ENCODE peak calls at places on chromosomes 7 and 10, in ten cellular contexts. One of them, this sample, is unnamed.
A peak's percentile ranks its signal among the peaks of the same experiment; 100 is the strongest.

GRCh38 chr7:101093907-101094306 is 8.6 kb downstream of the TRIM56 start:
- DNase-seq in aorta: no peak
- DNase-seq in ascending aorta: no peak
- DNase-seq in Panc1: no peak
- DNase-seq in body of pancreas: no peak
- DNase-seq in A549: no peak
- DNase-seq in CD8-positive, alpha-beta memory T cell: no peak
- DNase-seq in Peyer's patch: no peak
- DNase-seq in mesenchymal stem cell: peak; percentile 70
- DNase-seq in lower lobe of right lung: no peak
- DNase-seq in this sample: no peak

GRCh38 chr10:1398626-1399410 is 338.5 kb downstream of the ADARB2 start:
- DNase-seq in aorta: no peak
- DNase-seq in ascending aorta: no peak
- DNase-seq in Panc1: no peak
- DNase-seq in body of pancreas: no peak
- DNase-seq in A549: no peak
- DNase-seq in CD8-positive, alpha-beta memory T cell: no peak
- DNase-seq in Peyer's patch: peak; percentile 21
- DNase-seq in mesenchymal stem cell: no peak
- DNase-seq in lower lobe of right lung: no peak
- DNase-seq in this sample: no peak

GRCh38 chr10:48509974-48510692 is 94.7 kb downstream of the ARHGAP22 start:
- DNase-seq in aorta: no peak
- DNase-seq in ascending aorta: no peak
- DNase-seq in Panc1: no peak
- DNase-seq in body of pancreas: no peak
- DNase-seq in A549: peak; percentile 21
- DNase-seq in CD8-positive, alpha-beta memory T cell: no peak
- DNase-seq in Peyer's patch: peak; percentile 33
- DNase-seq in mesenchymal stem cell: no peak
- DNase-seq in lower lobe of right lung: no peak
- DNase-seq in this sample: no peak

GRCh38 chr7:50268223-50268622 is 36.3 kb upstream of the IKZF1 start:
- DNase-seq in aorta: no peak
- DNase-seq in ascending aorta: no peak
- DNase-seq in Panc1: no peak
- DNase-seq in body of pancreas: no peak
- DNase-seq in A549: no peak
- DNase-seq in CD8-positive, alpha-beta memory T cell: no peak
- DNase-seq in Peyer's patch: no peak
- DNase-seq in mesenchymal stem cell: no peak
- DNase-seq in lower lobe of right lung: no peak
- DNase-seq in this sample: no peak

GRCh38 chr7:70093496-70093895 is 495.2 kb downstream of the AUTS2 start:
- DNase-seq in aorta: no peak
- DNase-seq in ascending aorta: no peak
- DNase-seq in Panc1: no peak
- DNase-seq in body of pancreas: peak; percentile 25
- DNase-seq in A549: peak; percentile 3
- DNase-seq in CD8-positive, alpha-beta memory T cell: no peak
- DNase-seq in Peyer's patch: no peak
- DNase-seq in mesenchymal stem cell: no peak
- DNase-seq in lower lobe of right lung: no peak
- DNase-seq in this sample: no peak

GRCh38 chr7:64359543-64359942 is 45.8 kb downstream of the ZNF736 start:
- DNase-seq in aorta: no peak
- DNase-seq in ascending aorta: no peak
- DNase-seq in Panc1: no peak
- DNase-seq in body of pancreas: no peak
- DNase-seq in A549: no peak
- DNase-seq in CD8-positive, alpha-beta memory T cell: no peak
- DNase-seq in Peyer's patch: no peak
- DNase-seq in mesenchymal stem cell: no peak
- DNase-seq in lower lobe of right lung: no peak
- DNase-seq in this sample: no peak

GRCh38 chr7:44881610-44882009 is 3.7 kb downstream of the PURB start:
- DNase-seq in aorta: no peak
- DNase-seq in ascending aorta: no peak
- DNase-seq in Panc1: no peak
- DNase-seq in body of pancreas: no peak
- DNase-seq in A549: no peak
- DNase-seq in CD8-positive, alpha-beta memory T cell: no peak
- DNase-seq in Peyer's patch: no peak
- DNase-seq in mesenchymal stem cell: peak; percentile 82
- DNase-seq in lower lobe of right lung: no peak
- DNase-seq in this sample: no peak

GRCh38 chr10:95861401-95861800 is 46.4 kb upstream of the CC2D2B start:
- DNase-seq in aorta: no peak
- DNase-seq in ascending aorta: no peak
- DNase-seq in Panc1: no peak
- DNase-seq in body of pancreas: no peak
- DNase-seq in A549: no peak
- DNase-seq in CD8-positive, alpha-beta memory T cell: no peak
- DNase-seq in Peyer's patch: no peak
- DNase-seq in mesenchymal stem cell: no peak
- DNase-seq in lower lobe of right lung: no peak
- DNase-seq in this sample: no peak

GRCh38 chr7:122143376-122143750 is 686 bp downstream of the AASS start:
- DNase-seq in aorta: peak; percentile 48
- DNase-seq in ascending aorta: no peak
- DNase-seq in Panc1: no peak
- DNase-seq in body of pancreas: peak; percentile 33
- DNase-seq in A549: no peak
- DNase-seq in CD8-positive, alpha-beta memory T cell: no peak
- DNase-seq in Peyer's patch: peak; percentile 49
- DNase-seq in mesenchymal stem cell: peak; percentile 63
- DNase-seq in lower lobe of right lung: no peak
- DNase-seq in this sample: peak; percentile 45

GRCh38 chr7:78125884-78126283 is 327.3 kb downstream of the PHTF2 start:
- DNase-seq in aorta: no peak
- DNase-seq in ascending aorta: no peak
- DNase-seq in Panc1: peak; percentile 87
- DNase-seq in body of pancreas: no peak
- DNase-seq in A549: no peak
- DNase-seq in CD8-positive, alpha-beta memory T cell: no peak
- DNase-seq in Peyer's patch: no peak
- DNase-seq in mesenchymal stem cell: peak; percentile 65
- DNase-seq in lower lobe of right lung: no peak
- DNase-seq in this sample: no peak

GRCh38 chr10:102113956-102114857 is 6.0 kb downstream of the LDB1 start:
- DNase-seq in aorta: peak; percentile 58
- DNase-seq in ascending aorta: no peak
- DNase-seq in Panc1: no peak
- DNase-seq in body of pancreas: peak; percentile 26
- DNase-seq in A549: no peak
- DNase-seq in CD8-positive, alpha-beta memory T cell: no peak
- DNase-seq in Peyer's patch: peak; percentile 50
- DNase-seq in mesenchymal stem cell: peak; percentile 55
- DNase-seq in lower lobe of right lung: no peak
- DNase-seq in this sample: peak; percentile 63

GRCh38 chr10:77844713-77845454 is 81.7 kb downstream of the DLG5 start:
- DNase-seq in aorta: no peak
- DNase-seq in ascending aorta: no peak
- DNase-seq in Panc1: no peak
- DNase-seq in body of pancreas: no peak
- DNase-seq in A549: peak; percentile 74
- DNase-seq in CD8-positive, alpha-beta memory T cell: no peak
- DNase-seq in Peyer's patch: peak; percentile 72
- DNase-seq in mesenchymal stem cell: peak; percentile 83
- DNase-seq in lower lobe of right lung: no peak
- DNase-seq in this sample: no peak

GRCh38 chr10:32929634-32930033 is 28.4 kb downstream of the ITGB1 start:
- DNase-seq in aorta: no peak
- DNase-seq in ascending aorta: no peak
- DNase-seq in Panc1: no peak
- DNase-seq in body of pancreas: no peak
- DNase-seq in A549: no peak
- DNase-seq in CD8-positive, alpha-beta memory T cell: no peak
- DNase-seq in Peyer's patch: no peak
- DNase-seq in mesenchymal stem cell: no peak
- DNase-seq in lower lobe of right lung: no peak
- DNase-seq in this sample: no peak

GRCh38 chr7:25844109-25844915 is 307.7 kb upstream of the NFE2L3 start:
- DNase-seq in aorta: no peak
- DNase-seq in ascending aorta: no peak
- DNase-seq in Panc1: no peak
- DNase-seq in body of pancreas: no peak
- DNase-seq in A549: no peak
- DNase-seq in CD8-positive, alpha-beta memory T cell: no peak
- DNase-seq in Peyer's patch: no peak
- DNase-seq in mesenchymal stem cell: no peak
- DNase-seq in lower lobe of right lung: no peak
- DNase-seq in this sample: no peak

GRCh38 chr10:70442332-70442988 is 979 bp upstream of the NODAL start:
- DNase-seq in aorta: no peak
- DNase-seq in ascending aorta: no peak
- DNase-seq in Panc1: no peak
- DNase-seq in body of pancreas: no peak
- DNase-seq in A549: no peak
- DNase-seq in CD8-positive, alpha-beta memory T cell: no peak
- DNase-seq in Peyer's patch: no peak
- DNase-seq in mesenchymal stem cell: no peak
- DNase-seq in lower lobe of right lung: no peak
- DNase-seq in this sample: no peak

GRCh38 chr10:12111528-12111927 is 17.9 kb upstream of the SEC61A2 start:
- DNase-seq in aorta: no peak
- DNase-seq in ascending aorta: no peak
- DNase-seq in Panc1: no peak
- DNase-seq in body of pancreas: no peak
- DNase-seq in A549: no peak
- DNase-seq in CD8-positive, alpha-beta memory T cell: no peak
- DNase-seq in Peyer's patch: no peak
- DNase-seq in mesenchymal stem cell: no peak
- DNase-seq in lower lobe of right lung: no peak
- DNase-seq in this sample: no peak

GRCh38 chr7:100221767-100222444 is 2.2 kb downstream of the PVRIG start:
- DNase-seq in aorta: no peak
- DNase-seq in ascending aorta: no peak
- DNase-seq in Panc1: no peak
- DNase-seq in body of pancreas: no peak
- DNase-seq in A549: no peak
- DNase-seq in CD8-positive, alpha-beta memory T cell: peak; percentile 67
- DNase-seq in Peyer's patch: no peak
- DNase-seq in mesenchymal stem cell: no peak
- DNase-seq in lower lobe of right lung: no peak
- DNase-seq in this sample: no peak

GRCh38 chr7:20514364-20514763 is 101.1 kb upstream of the ABCB5 start:
- DNase-seq in aorta: no peak
- DNase-seq in ascending aorta: no peak
- DNase-seq in Panc1: no peak
- DNase-seq in body of pancreas: peak; percentile 69
- DNase-seq in A549: no peak
- DNase-seq in CD8-positive, alpha-beta memory T cell: no peak
- DNase-seq in Peyer's patch: no peak
- DNase-seq in mesenchymal stem cell: peak; percentile 53
- DNase-seq in lower lobe of right lung: no peak
- DNase-seq in this sample: no peak

GRCh38 chr10:97134202-97134601 is 51.6 kb downstream of the SLIT1 start:
- DNase-seq in aorta: no peak
- DNase-seq in ascending aorta: no peak
- DNase-seq in Panc1: no peak
- DNase-seq in body of pancreas: peak; percentile 11
- DNase-seq in A549: no peak
- DNase-seq in CD8-positive, alpha-beta memory T cell: no peak
- DNase-seq in Peyer's patch: no peak
- DNase-seq in mesenchymal stem cell: no peak
- DNase-seq in lower lobe of right lung: no peak
- DNase-seq in this sample: no peak

GRCh38 chr10:124709862-124710261 is 34.3 kb downstream of the FAM53B start:
- DNase-seq in aorta: peak; percentile 66
- DNase-seq in ascending aorta: no peak
- DNase-seq in Panc1: no peak
- DNase-seq in body of pancreas: no peak
- DNase-seq in A549: no peak
- DNase-seq in CD8-positive, alpha-beta memory T cell: peak; percentile 2
- DNase-seq in Peyer's patch: peak; percentile 87
- DNase-seq in mesenchymal stem cell: no peak
- DNase-seq in lower lobe of right lung: peak; percentile 89
- DNase-seq in this sample: peak; percentile 58
- H3K27ac ChIP-seq in aorta: no peak overlapping the region
- H3K27ac ChIP-seq in ascending aorta: peak overlapping the region; percentile 11
- H3K27ac ChIP-seq in Panc1: no peak overlapping the region
- H3K27ac ChIP-seq in body of pancreas: no peak overlapping the region
- H3K27ac ChIP-seq in A549: peak overlapping the region; percentile 14
- H3K27ac ChIP-seq in CD8-positive, alpha-beta memory T cell: no peak overlapping the region
- H3K27ac ChIP-seq in Peyer's patch: peak overlapping the region; percentile 72
- H3K27ac ChIP-seq in mesenchymal stem cell: no peak overlapping the region
- H3K27ac ChIP-seq in lower lobe of right lung: no peak overlapping the region
- H3K27ac ChIP-seq in this sample: peak overlapping the region; percentile 41

GRCh38 chr10:131404886-131405285 is 93.4 kb upstream of the TCERG1L start:
- DNase-seq in aorta: no peak
- DNase-seq in ascending aorta: no peak
- DNase-seq in Panc1: no peak
- DNase-seq in body of pancreas: no peak
- DNase-seq in A549: no peak
- DNase-seq in CD8-positive, alpha-beta memory T cell: no peak
- DNase-seq in Peyer's patch: no peak
- DNase-seq in mesenchymal stem cell: no peak
- DNase-seq in lower lobe of right lung: no peak
- DNase-seq in this sample: no peak
- H3K9me3 ChIP-seq in aorta: peaks cover 2% of the 10 kb centered on the region
- H3K9me3 ChIP-seq in ascending aorta: no peaks in the 10 kb centered on the region
- H3K9me3 ChIP-seq in Panc1: no peaks in the 10 kb centered on the region
- H3K9me3 ChIP-seq in body of pancreas: no peaks in the 10 kb centered on the region
- H3K9me3 ChIP-seq in A549: no peaks in the 10 kb centered on the region
- H3K9me3 ChIP-seq in CD8-positive, alpha-beta memory T cell: no peaks in the 10 kb centered on the region
- H3K9me3 ChIP-seq in Peyer's patch: no peaks in the 10 kb centered on the region
- H3K9me3 ChIP-seq in mesenchymal stem cell: no peaks in the 10 kb centered on the region
- H3K9me3 ChIP-seq in lower lobe of right lung: no peaks in the 10 kb centered on the region
- H3K9me3 ChIP-seq in this sample: no peaks in the 10 kb centered on the region

DNA sequence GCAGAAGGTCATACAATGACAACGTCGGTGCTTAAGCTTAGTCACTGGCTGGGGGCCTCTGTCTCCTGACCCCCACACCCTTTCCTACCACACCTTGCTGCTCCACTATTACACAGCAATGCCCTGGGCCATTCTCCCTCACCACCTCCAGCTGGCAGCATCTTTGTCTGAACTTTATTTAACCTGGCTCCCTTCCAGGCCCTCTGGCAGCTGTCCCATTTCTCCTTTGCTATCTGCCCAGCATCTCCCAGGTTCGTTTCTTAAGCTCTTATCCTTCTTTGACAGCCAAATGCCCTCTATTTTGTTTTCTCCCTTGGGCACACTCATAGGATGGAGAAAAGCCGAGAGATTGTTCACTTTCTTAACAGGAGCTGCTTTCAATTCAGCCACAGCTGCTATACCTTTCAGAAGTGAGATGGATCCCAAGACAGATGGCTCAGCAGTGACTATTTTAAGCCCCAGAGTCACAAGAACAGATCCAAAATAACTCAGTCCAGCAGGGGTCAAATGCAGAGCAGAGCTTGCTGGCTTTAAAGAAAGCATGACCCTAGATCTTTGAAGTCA is 1277.1 kb upstream of the AUTS2 start:
- DNase-seq in aorta: no peak
- DNase-seq in ascending aorta: no peak
- DNase-seq in Panc1: no peak
- DNase-seq in body of pancreas: peak; percentile 59
- DNase-seq in A549: peak; percentile 13
- DNase-seq in CD8-positive, alpha-beta memory T cell: no peak
- DNase-seq in Peyer's patch: no peak
- DNase-seq in mesenchymal stem cell: no peak
- DNase-seq in lower lobe of right lung: no peak
- DNase-seq in this sample: peak; percentile 81
- H3K27ac ChIP-seq in aorta: peak overlapping the region; percentile 82
- H3K27ac ChIP-seq in ascending aorta: peak overlapping the region; percentile 57
- H3K27ac ChIP-seq in Panc1: no peak overlapping the region
- H3K27ac ChIP-seq in body of pancreas: no peak overlapping the region
- H3K27ac ChIP-seq in A549: peak overlapping the region; percentile 45
- H3K27ac ChIP-seq in CD8-positive, alpha-beta memory T cell: no peak overlapping the region
- H3K27ac ChIP-seq in Peyer's patch: no peak overlapping the region
- H3K27ac ChIP-seq in mesenchymal stem cell: no peak overlapping the region
- H3K27ac ChIP-seq in lower lobe of right lung: no peak overlapping the region
- H3K27ac ChIP-seq in this sample: peak overlapping the region; percentile 69

GRCh38 chr7:32244806-32245345 is 174.7 kb upstream of the PDE1C start:
- DNase-seq in aorta: no peak
- DNase-seq in ascending aorta: no peak
- DNase-seq in Panc1: no peak
- DNase-seq in body of pancreas: no peak
- DNase-seq in A549: no peak
- DNase-seq in CD8-positive, alpha-beta memory T cell: no peak
- DNase-seq in Peyer's patch: no peak
- DNase-seq in mesenchymal stem cell: no peak
- DNase-seq in lower lobe of right lung: no peak
- DNase-seq in this sample: no peak
- H3K9me3 ChIP-seq in aorta: no peaks in the 10 kb centered on the region
- H3K9me3 ChIP-seq in ascending aorta: no peaks in the 10 kb centered on the region
- H3K9me3 ChIP-seq in Panc1: no peaks in the 10 kb centered on the region
- H3K9me3 ChIP-seq in body of pancreas: no peaks in the 10 kb centered on the region
- H3K9me3 ChIP-seq in A549: no peaks in the 10 kb centered on the region
- H3K9me3 ChIP-seq in CD8-positive, alpha-beta memory T cell: no peaks in the 10 kb centered on the region
- H3K9me3 ChIP-seq in Peyer's patch: no peaks in the 10 kb centered on the region
- H3K9me3 ChIP-seq in mesenchymal stem cell: no peaks in the 10 kb centered on the region
- H3K9me3 ChIP-seq in lower lobe of right lung: no peaks in the 10 kb centered on the region
- H3K9me3 ChIP-seq in this sample: no peaks in the 10 kb centered on the region